ENCODE peak calls at places on chromosomes 12 and 14, in six cellular contexts. J, L, V, G, I and X are unnamed samples.

GRCh38 chr14:100076133-100076532 is 10.9 kb downstream of the EVL start:
- DNase-seq in V (peak; percentile 50), G (peak; percentile 56), J (no peak), L (no peak), I (no peak), X (no peak)

GRCh38 chr14:106790189-106791036 is 1264.0 kb downstream of the TMEM121 start:
- DNase-seq in L (no peak), J (peak; percentile 35), G (peak; percentile 12), V (peak; percentile 0), I (peak; percentile 50), X (no peak)

GRCh38 chr12:47576256-47576655 is 129.6 kb downstream of the RPAP3 start:
- DNase-seq in J (no peak), V (no peak), L (no peak), I (no peak), G (no peak), X (no peak)

GRCh38 chr12:132501189-132501940 is 11.4 kb downstream of the FBRSL1 start:
- DNase-seq in G (no peak), I (no peak), V (no peak), J (no peak), L (no peak), X (no peak)

GRCh38 chr12:47990351-47991105 is 13.7 kb downstream of the COL2A1 start:
- DNase-seq in I (peak; percentile 19), L (no peak), J (no peak), G (peak; percentile 16), V (peak; percentile 12), X (no peak)

GRCh38 chr12:59036341-59036740 is 116.0 kb upstream of the LRIG3 start:
- DNase-seq in I (no peak), L (no peak), J (no peak), V (no peak), G (no peak), X (no peak)

GRCh38 chr12:45939759-45940158 is 50.6 kb downstream of the SCAF11 start:
- DNase-seq in J (no peak), G (no peak), I (no peak), V (no peak), L (no peak), X (no peak)

GRCh38 chr12:106955377-106956047 is at the start of gene TMEM263:
- DNase-seq in L (peak; percentile 91), I (peak; percentile 86), J (peak; percentile 74), G (peak; percentile 96), V (peak; percentile 95), X (no peak)

GRCh38 chr12:115850924-115851323 is 426.6 kb downstream of the MED13L start:
- DNase-seq in G (no peak), L (no peak), J (no peak), I (no peak), V (no peak), X (no peak)

GRCh38 chr12:132170094-132170636 is 25.9 kb downstream of the NOC4L start:
- DNase-seq in J (no peak), G (peak; percentile 23), L (no peak), I (no peak), V (peak; percentile 75), X (peak; percentile 78)

GRCh38 chr12:129203456-129203855 is 350.2 kb downstream of the GLT1D1 start:
- DNase-seq in G (no peak), I (no peak), V (no peak), J (no peak), L (no peak), X (no peak)

GRCh38 chr12:54984602-54985376 is at the start of gene TESPA1:
- DNase-seq in V (no peak), G (no peak), L (no peak), I (peak; percentile 74), J (peak; percentile 69), X (no peak)

GRCh38 chr14:104770851-104771272 is 17.9 kb downstream of the SIVA1 start:
- DNase-seq in G (peak; percentile 54), L (no peak), V (peak; percentile 32), I (no peak), J (no peak), X (no peak)

GRCh38 chr14:105330491-105330895 is 15.9 kb downstream of the PACS2 start:
- DNase-seq in L (no peak), J (no peak), I (no peak), G (peak; percentile 66), V (peak; percentile 40), X (no peak)